ENCODE peak calls at places on chromosomes 11 and 22, in seven cellular contexts. D, Y, G, Z, N, O and X are unnamed samples.

GRCh38 chr11:75236062-75236461 is 4.5 kb upstream of the TPBGL start:
- DNase-seq in O (no peak), G (no peak), N (peak), Z (no peak), D (no peak), Y (no peak), X (no peak)

GRCh38 chr11:19605500-19606371 is 106.9 kb upstream of the NAV2 start:
- DNase-seq in O (no peak), N (no peak), Y (no peak), Z (peak), G (no peak), D (no peak), X (peak)

GRCh38 chr11:12195773-12196172 is 85.4 kb downstream of the MICAL2 start:
- DNase-seq in Y (no peak), N (peak), Z (no peak), G (no peak), D (no peak), O (no peak), X (no peak)

GRCh38 chr22:23759566-23759965 is 3.2 kb upstream of the C22orf15 start:
- DNase-seq in N (no peak), Y (no peak), G (no peak), Z (no peak), D (no peak), O (no peak), X (no peak)

GRCh38 chr11:47257518-47258316 is at the start of gene NR1H3:
- DNase-seq in O (peak), G (peak), D (no peak), Z (peak), Y (peak), N (peak), X (peak)

GRCh38 chr11:70610561-70610960 is 212.2 kb downstream of the CTTN start:
- DNase-seq in N (no peak), G (no peak), Y (no peak), O (no peak), Z (peak), D (no peak), X (no peak)

GRCh38 chr11:30481816-30482215 is 104.3 kb downstream of the MPPED2 start:
- DNase-seq in O (no peak), N (no peak), D (no peak), Z (no peak), G (no peak), Y (no peak), X (no peak)

GRCh38 chr11:6630632-6631291 is 11.5 kb upstream of the TPP1 start:
- DNase-seq in Z (no peak), N (no peak), Y (no peak), O (no peak), D (no peak), G (peak), X (peak)

GRCh38 chr11:124754309-124754708 is 2.3 kb upstream of the VSIG2 start:
- DNase-seq in O (peak), N (no peak), G (no peak), D (no peak), Z (peak), Y (no peak), X (no peak)

GRCh38 chr11:117833401-117833891 is 8.9 kb upstream of the FXYD2 start:
- DNase-seq in O (no peak), Y (no peak), G (peak), D (no peak), N (peak), Z (no peak), X (peak)

GRCh38 chr22:31750365-31751284 is 693 bp upstream of the PRR14L start:
- DNase-seq in N (no peak), Y (no peak), Z (no peak), G (no peak), D (no peak), O (no peak), X (no peak)

GRCh38 chr11:12784445-12784844 is 110.2 kb downstream of the TEAD1 start:
- DNase-seq in Z (peak), Y (no peak), G (no peak), D (no peak), N (no peak), O (no peak), X (no peak)

GRCh38 chr11:70501026-70501901 is 102.9 kb downstream of the CTTN start:
- DNase-seq in D (no peak), Y (no peak), Z (no peak), O (no peak), N (no peak), G (no peak), X (no peak)

GRCh38 chr22:25363474-25363873 is 144.0 kb downstream of the CRYBB2 start:
- DNase-seq in D (no peak), G (no peak), Z (no peak), N (no peak), Y (peak), O (no peak), X (no peak)

GRCh38 chr11:124841765-124842700 is 23.2 kb upstream of the ROBO3 start:
- DNase-seq in O (no peak), D (no peak), G (no peak), Y (no peak), Z (no peak), N (no peak), X (no peak)

GRCh38 chr22:33923660-33924246 is 3.5 kb upstream of the LARGE1 start:
- DNase-seq in Y (peak), D (no peak), O (peak), Z (peak), N (peak), G (peak), X (peak)

GRCh38 chr11:5910521-5910920 is 17.5 kb downstream of the OR52E5 start:
- DNase-seq in G (no peak), D (no peak), N (no peak), O (no peak), Y (no peak), Z (no peak), X (no peak)

GRCh38 chr11:44862546-44863101 is 88.1 kb downstream of the TP53I11 start:
- DNase-seq in G (no peak), O (no peak), Z (no peak), N (no peak), Y (no peak), D (no peak), X (no peak)

GRCh38 chr11:69210660-69211035 is 54.9 kb downstream of the SMIM38 start:
- DNase-seq in N (no peak), D (no peak), Z (no peak), G (no peak), O (no peak), Y (no peak), X (peak)

GRCh38 chr11:124761301-124762021 is 629 bp downstream of the ESAM start:
- DNase-seq in Y (no peak), O (no peak), Z (no peak), G (peak), D (no peak), N (no peak), X (peak)

GRCh38 chr11:8016396-8016949 is 29.3 kb downstream of the EIF3F start:
- DNase-seq in G (peak), D (no peak), N (peak), O (no peak), Y (no peak), Z (no peak), X (peak)

GRCh38 chr11:19918302-19919049 is 205.8 kb downstream of the NAV2 start:
- DNase-seq in G (no peak), Y (no peak), D (no peak), Z (no peak), N (no peak), O (no peak), X (no peak)

GRCh38 chr11:13076961-13077360 is 67.8 kb downstream of the RASSF10 start:
- DNase-seq in Z (no peak), Y (no peak), O (no peak), N (no peak), G (no peak), D (no peak), X (no peak)

GRCh38 chr11:119054418-119054817 is 2.6 kb downstream of the HYOU1 start:
- DNase-seq in Z (no peak), Y (no peak), N (no peak), G (no peak), D (no peak), O (no peak), X (no peak)

GRCh38 chr22:36184433-36185035 is 17.1 kb downstream of the APOL4 start:
- DNase-seq in D (no peak), N (no peak), O (no peak), G (no peak), Z (no peak), Y (no peak), X (no peak)

GRCh38 chr22:36201630-36202312 is at the start of gene APOL4:
- DNase-seq in N (peak), D (no peak), Y (peak), Z (no peak), O (no peak), G (no peak), X (peak)

DNA sequence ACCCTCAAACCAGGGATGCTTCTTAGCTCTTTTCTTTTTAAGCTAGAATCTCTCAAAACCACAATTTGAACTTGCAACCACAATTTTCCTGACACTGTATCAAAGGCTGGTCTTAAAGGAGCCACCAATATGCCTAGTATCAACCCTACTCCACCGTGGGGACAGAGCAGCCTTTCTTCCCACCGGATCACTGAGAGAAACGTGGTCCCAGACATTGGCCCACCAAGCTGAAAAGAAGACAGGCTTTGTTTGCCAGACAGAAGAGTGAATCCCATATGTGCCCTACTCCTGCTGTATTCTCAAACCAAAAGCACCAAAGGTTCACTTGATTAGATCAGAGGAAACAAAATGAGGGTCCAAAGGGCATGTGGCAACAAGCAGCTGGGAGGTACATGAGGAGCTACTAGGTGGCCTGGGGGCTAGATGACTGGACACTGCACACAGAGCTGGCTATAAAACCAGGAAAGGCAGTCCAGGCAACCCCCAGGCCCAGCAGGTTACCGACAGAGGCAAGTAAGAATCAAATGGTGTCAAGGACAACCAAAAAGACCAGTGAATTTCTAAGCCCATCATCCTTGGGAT is 3.6 kb upstream of the VWCE start:
- DNase-seq in D (no peak), Y (no peak), Z (no peak), N (no peak), O (no peak), G (no peak), X (no peak)
- TF ChIP-seq POLR2A in D (no peak), Y (no peak), Z (no peak), N (no peak), O (no peak), G (no peak), X (no peak)

GRCh38 chr22:37784829-37785495 is 22.8 kb upstream of the GCAT start:
- DNase-seq in Z (no peak), N (peak), D (no peak), G (no peak), Y (no peak), O (no peak), X (no peak)
- TF ChIP-seq POLR2A in Z (no peak), N (no peak), D (no peak), G (no peak), Y (no peak), O (no peak), X (no peak)

GRCh38 chr11:46121724-46122477 is 647 bp upstream of the PHF21A start:
- DNase-seq in D (peak), Y (peak), O (peak), N (peak), Z (peak), G (peak), X (peak)
- TF ChIP-seq POLR2A in D (no peak), Y (no peak), O (peak), N (peak), Z (no peak), G (peak), X (no peak)

GRCh38 chr11:1559103-1559951 is 12.7 kb downstream of the DUSP8 start:
- DNase-seq in D (no peak), O (peak), Y (peak), G (peak), N (peak), Z (peak), X (no peak)
- TF ChIP-seq POLR2A in D (no peak), O (no peak), Y (peak), G (no peak), N (no peak), Z (no peak), X (no peak)

DNA sequence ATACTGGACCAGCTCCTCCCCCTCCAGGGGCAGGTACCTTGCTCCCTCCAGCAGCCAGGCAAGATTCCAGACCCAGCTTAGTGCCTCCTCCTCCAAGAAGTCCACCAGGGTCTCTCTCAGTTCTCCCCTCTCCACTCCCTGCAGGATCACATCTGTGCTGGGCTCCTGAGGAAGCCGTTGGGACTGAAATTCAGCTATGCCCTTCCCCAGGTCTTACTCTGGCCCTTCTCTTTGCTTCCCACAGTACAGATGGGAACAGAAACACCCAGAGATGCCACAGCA is 14.6 kb downstream of the WNT7B start:
- DNase-seq in Z (no peak), D (no peak), N (no peak), G (no peak), O (no peak), Y (no peak), X (no peak)
- TF ChIP-seq POLR2A in Z (no peak), D (no peak), N (no peak), G (no peak), O (no peak), Y (no peak), X (no peak)

GRCh38 chr11:34585304-34585869 is 35.5 kb upstream of the EHF start:
- DNase-seq in D (no peak), Z (no peak), G (no peak), O (no peak), N (no peak), Y (no peak), X (no peak)
- TF ChIP-seq POLR2A in D (no peak), Z (no peak), G (no peak), O (no peak), N (no peak), Y (no peak), X (no peak)

GRCh38 chr11:126696976-126697375 is 303.6 kb downstream of the KIRREL3 start:
- DNase-seq in Y (no peak), O (no peak), N (no peak), Z (no peak), D (no peak), G (no peak), X (no peak)
- TF ChIP-seq POLR2A in Y (no peak), O (no peak), N (no peak), Z (no peak), D (no peak), G (no peak), X (no peak)

DNA sequence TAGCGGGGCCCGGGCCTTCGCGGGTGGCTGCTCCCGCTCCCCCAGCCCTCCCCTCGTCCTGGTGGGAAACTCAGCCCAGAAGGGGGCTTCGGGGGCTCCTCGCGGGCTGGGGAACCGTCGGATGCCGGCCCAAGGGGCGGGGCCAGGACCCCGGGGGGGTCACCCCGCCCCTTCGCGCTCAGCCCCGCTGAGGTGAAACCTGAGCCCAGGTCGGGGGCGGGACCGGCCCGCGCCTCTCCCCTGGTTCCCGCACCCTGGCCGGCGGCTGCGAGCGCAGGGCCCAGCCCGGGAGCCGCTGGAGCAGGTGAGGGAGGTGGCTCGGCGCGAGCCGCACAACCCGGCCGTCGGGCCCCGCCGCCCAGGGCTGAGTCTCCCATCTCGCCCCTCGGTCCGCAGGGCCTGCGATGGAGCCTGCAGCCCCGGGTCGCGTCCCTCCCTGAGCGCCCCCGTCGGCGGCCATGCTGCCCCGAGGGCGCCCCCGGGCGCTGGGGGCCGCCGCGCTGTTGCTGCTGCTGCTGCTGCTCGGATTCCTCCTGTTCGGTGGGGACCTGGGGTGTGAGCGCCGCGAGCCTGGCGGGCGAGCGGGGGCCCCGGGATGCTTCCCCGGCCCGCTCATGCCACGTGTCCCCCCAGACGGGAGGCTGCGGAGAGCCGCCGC is at the start of gene LARGE2:
- DNase-seq in O (no peak), G (peak), Z (no peak), D (peak), Y (no peak), N (no peak), X (no peak)
- TF ChIP-seq POLR2A in O (no peak), G (no peak), Z (no peak), D (no peak), Y (no peak), N (no peak), X (no peak)